ENCODE peak calls at places on chromosome 16, in seven cellular contexts. P, H, W, B, Y, X and L are unnamed samples.

GRCh38 chr16:88784074-88784855 is 755 bp downstream of the PIEZO1 start:
- DNase-seq in H (peak; percentile 73), B (no peak), Y (peak; percentile 74), P (peak; percentile 82), W (peak; percentile 64), X (peak; percentile 95), L (peak; percentile 39)

GRCh38 chr16:73057369-73058210 is 9.7 kb upstream of the ZFHX3 start:
- DNase-seq in P (peak; percentile 70), Y (no peak), B (no peak), H (peak; percentile 48), X (peak; percentile 83), W (no peak), L (no peak)

GRCh38 chr16:21656795-21657768 is 4.7 kb upstream of the IGSF6 start:
- DNase-seq in W (no peak), P (peak; percentile 38), B (no peak), X (peak; percentile 74), Y (peak; percentile 60), H (no peak), L (peak; percentile 39)

GRCh38 chr16:50266337-50267091 is at the start of gene ADCY7:
- DNase-seq in Y (no peak), X (peak; percentile 87), P (no peak), B (peak; percentile 34), W (peak; percentile 88), H (peak; percentile 69), L (peak; percentile 69)

GRCh38 chr16:12573300-12573699 is 230.4 kb downstream of the CPPED1 start:
- DNase-seq in Y (no peak), P (no peak), W (no peak), H (no peak), X (no peak), B (no peak), L (no peak)

GRCh38 chr16:58236831-58237230 is 38.9 kb upstream of the CSNK2A2 start:
- DNase-seq in Y (no peak), X (no peak), P (no peak), W (no peak), H (no peak), B (no peak), L (no peak)

GRCh38 chr16:81634380-81635121 is 144.5 kb upstream of the PLCG2 start:
- DNase-seq in X (no peak), B (no peak), W (no peak), H (no peak), Y (no peak), P (no peak), L (no peak)

GRCh38 chr16:47887496-47887895 is 268.3 kb downstream of the ABCC12 start:
- DNase-seq in X (no peak), Y (peak; percentile 27), W (peak; percentile 33), B (no peak), H (no peak), P (no peak), L (peak; percentile 87)

GRCh38 chr16:72689851-72690250 is 358.1 kb downstream of the ZFHX3 start:
- DNase-seq in X (peak; percentile 6), Y (no peak), B (no peak), P (no peak), W (no peak), H (no peak), L (no peak)

GRCh38 chr16:65012357-65012756 is 109.5 kb downstream of the CDH11 start:
- DNase-seq in P (no peak), Y (no peak), H (no peak), X (no peak), B (no peak), W (no peak), L (no peak)

GRCh38 chr16:88309905-88310259 is 72.9 kb upstream of the ZNF469 start:
- DNase-seq in B (no peak), Y (no peak), H (peak; percentile 4), W (no peak), X (peak; percentile 86), P (peak; percentile 51), L (no peak)

GRCh38 chr16:85677383-85677967 is 11.3 kb downstream of the GINS2 start:
- DNase-seq in W (no peak), Y (no peak), H (no peak), B (no peak), P (no peak), X (no peak), L (no peak)

GRCh38 chr16:49023095-49023494 is 258.5 kb downstream of the CBLN1 start:
- DNase-seq in W (peak; percentile 90), P (no peak), X (no peak), H (no peak), B (no peak), Y (no peak), L (peak; percentile 98)

GRCh38 chr16:10579965-10580918 is at the start of gene EMP2:
- DNase-seq in X (peak; percentile 98), H (peak; percentile 88), P (peak; percentile 93), W (peak; percentile 90), Y (peak; percentile 75), B (peak; percentile 30), L (peak; percentile 57)

GRCh38 chr16:51374346-51374745 is 223.3 kb upstream of the SALL1 start:
- DNase-seq in B (peak; percentile 46), W (peak; percentile 11), X (no peak), H (no peak), P (no peak), Y (peak; percentile 20), L (peak; percentile 22)

GRCh38 chr16:67150058-67150832 is 553 bp downstream of the B3GNT9 start:
- DNase-seq in H (peak; percentile 56), B (no peak), P (peak; percentile 62), X (peak; percentile 97), Y (peak; percentile 62), W (peak; percentile 39), L (peak; percentile 15)

GRCh38 chr16:61858996-61859395 is 177.2 kb downstream of the CDH8 start:
- DNase-seq in Y (peak; percentile 2), B (no peak), P (no peak), X (no peak), W (no peak), H (no peak), L (peak; percentile 5)

GRCh38 chr16:79391395-79391794 is 209.1 kb downstream of the MAF start:
- DNase-seq in H (no peak), P (no peak), W (no peak), Y (no peak), B (no peak), X (no peak), L (no peak)

GRCh38 chr16:71645450-71645849 is 19.5 kb downstream of the MARVELD3 start:
- DNase-seq in B (no peak), W (no peak), Y (peak; percentile 63), P (peak; percentile 57), H (no peak), X (peak; percentile 76), L (peak; percentile 46)

GRCh38 chr16:21989141-21989540 is 11.8 kb downstream of the PDZD9 start:
- DNase-seq in Y (no peak), W (no peak), H (no peak), P (no peak), X (no peak), B (no peak), L (no peak)

DNA sequence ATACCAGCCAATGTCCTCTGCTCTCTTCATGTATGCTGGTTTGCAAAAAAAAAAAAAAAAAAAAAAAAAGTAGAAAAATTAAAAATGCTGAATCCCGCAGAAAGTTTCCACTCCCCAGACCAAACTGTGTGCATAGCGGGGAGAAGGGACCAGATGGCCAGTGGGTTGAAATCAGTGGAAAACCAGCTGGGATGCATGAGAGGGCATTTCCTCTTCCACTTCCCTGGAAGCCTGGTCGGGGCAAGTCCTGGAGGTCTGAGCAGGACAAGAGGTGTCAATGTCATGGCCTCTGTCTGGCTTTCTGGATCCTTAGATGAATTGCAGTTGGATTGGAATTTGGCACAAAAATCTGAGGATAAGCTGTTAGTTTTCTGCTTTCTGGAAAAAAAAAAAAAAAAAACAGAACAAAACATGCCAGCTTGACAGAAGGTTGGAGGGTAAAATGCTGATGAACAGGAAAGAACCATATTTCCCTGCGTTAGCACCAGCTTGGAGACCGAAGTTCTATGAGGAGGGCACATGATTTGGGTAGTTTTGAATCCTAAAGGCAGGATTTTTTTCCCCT is 941.5 kb upstream of the EEF2KMT start:
- DNase-seq in B (no peak), H (no peak), W (no peak), X (no peak), P (no peak), Y (no peak), L (no peak)
- H3K4me3 ChIP-seq in B (no peak overlapping the region), H (no peak overlapping the region), W (no peak overlapping the region), X (no peak overlapping the region), P (no peak overlapping the region), Y (no peak overlapping the region), L (no peak overlapping the region)

GRCh38 chr16:383326-384020 is 1.7 kb upstream of the PGAP6 start:
- DNase-seq in H (no peak), B (no peak), W (no peak), P (no peak), Y (no peak), X (peak; percentile 85), L (peak; percentile 74)
- H3K4me3 ChIP-seq in H (peak overlapping the region; percentile 77), B (no peak overlapping the region), W (no peak overlapping the region), P (no peak overlapping the region), Y (no peak overlapping the region), X (peak overlapping the region; percentile 32), L (peak overlapping the region; percentile 18)

DNA sequence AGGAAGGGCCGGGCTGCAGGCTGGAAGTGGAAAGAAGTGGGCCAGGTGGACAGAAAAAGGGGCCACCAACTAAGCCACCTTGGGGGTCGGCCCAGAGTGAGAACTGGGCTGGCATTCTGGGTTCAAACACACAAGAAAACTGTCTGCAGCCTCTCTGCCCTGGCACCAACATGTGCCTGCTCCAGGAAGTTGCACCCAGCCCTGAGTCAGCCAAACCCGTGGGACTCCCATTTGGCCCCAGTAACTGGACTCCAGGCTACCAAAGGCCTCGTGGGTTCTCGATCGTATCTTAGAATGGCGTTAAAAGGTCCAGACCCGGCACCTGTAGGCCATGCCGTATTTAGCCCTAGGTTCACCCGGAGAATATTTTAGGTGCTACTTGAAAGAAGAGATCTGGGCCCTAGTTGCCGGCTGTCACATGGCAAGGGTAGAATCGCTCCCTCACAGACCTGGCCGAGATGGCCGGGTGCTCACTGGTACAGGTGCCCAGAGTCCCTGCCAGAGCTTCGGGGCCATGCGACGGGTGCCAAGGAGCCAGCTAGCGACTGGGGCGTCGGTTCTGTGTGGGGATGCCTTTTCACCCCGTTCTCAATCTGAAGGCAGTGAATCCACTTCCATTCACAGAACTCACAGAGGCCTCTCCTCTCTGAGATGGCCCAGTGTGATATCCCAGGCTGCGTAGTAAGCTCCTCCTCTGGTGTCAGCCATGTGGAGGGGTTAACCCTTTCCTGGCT is 236.7 kb downstream of the MRTFB start:
- DNase-seq in B (no peak), H (peak; percentile 45), X (no peak), W (peak; percentile 76), P (no peak), Y (peak; percentile 74), L (peak; percentile 28)
- H3K4me3 ChIP-seq in B (no peak overlapping the region), H (peak overlapping the region; percentile 27), X (no peak overlapping the region), W (no peak overlapping the region), P (no peak overlapping the region), Y (peak overlapping the region; percentile 98), L (no peak overlapping the region)

DNA sequence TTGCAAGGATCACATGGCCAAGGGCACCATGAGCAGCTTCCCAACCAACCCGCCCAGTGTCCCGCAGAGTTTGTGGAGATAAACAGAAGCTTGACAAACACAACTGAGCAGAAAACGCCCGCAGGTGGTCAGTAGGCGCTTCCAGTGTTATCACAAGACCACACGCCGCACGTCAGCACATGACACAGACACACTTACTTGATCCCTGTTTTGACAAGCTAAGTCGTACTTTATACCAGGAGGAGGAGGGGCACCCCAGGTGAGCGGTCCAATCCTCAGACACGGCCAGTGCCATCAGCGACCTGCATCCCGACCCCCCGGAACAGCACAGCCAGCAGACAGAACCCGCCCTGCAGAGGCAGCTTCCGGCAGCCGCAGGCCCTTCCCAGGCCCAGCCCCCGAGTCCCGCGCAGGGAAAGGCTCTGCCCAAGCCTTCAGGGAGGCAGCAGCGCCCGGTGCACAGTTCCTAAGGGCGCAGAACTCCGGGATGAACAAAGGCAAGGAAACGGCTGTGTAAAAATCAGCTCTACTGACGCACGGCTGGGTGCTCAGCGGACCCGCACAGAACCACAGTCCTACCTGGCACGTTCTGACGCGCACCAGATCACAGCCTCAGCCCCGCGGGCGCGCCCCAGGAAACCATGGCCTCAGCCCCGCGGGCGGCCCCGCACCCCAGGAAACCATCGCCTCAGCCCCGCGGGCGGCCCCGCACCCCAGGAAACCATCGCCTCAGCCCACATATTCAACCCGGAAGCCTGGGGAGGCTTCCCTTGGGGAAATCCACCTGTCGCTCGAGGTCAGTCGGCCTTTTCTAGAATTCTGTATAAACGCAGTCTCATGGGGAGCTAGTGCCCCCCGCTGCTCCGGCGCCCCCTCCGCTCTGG is 27.8 kb downstream of the AXIN1 start:
- DNase-seq in H (peak; percentile 33), B (no peak), Y (no peak), P (no peak), W (no peak), X (peak; percentile 88), L (no peak)
- H3K4me3 ChIP-seq in H (peak overlapping the region; percentile 48), B (no peak overlapping the region), Y (no peak overlapping the region), P (no peak overlapping the region), W (no peak overlapping the region), X (no peak overlapping the region), L (no peak overlapping the region)